ENCODE peak calls at places on chromosomes 5 and 9, in four cellular contexts. V, J, R and H are unnamed samples.

GRCh38 chr5:180334176-180334575 is 19.0 kb downstream of the GFPT2 start:
- DNase-seq in J (no peak), V (no peak), R (no peak), H (no peak)

GRCh38 chr5:1722877-1723276 is 76.8 kb downstream of the MRPL36 start:
- DNase-seq in V (no peak), R (no peak), J (no peak), H (no peak)

GRCh38 chr9:112516769-112517168 is 30.1 kb downstream of the KIAA1958 start:
- DNase-seq in R (no peak), V (no peak), J (no peak), H (no peak)

GRCh38 chr9:33263936-33264472 is 504 bp downstream of the BAG1 start:
- DNase-seq in J (peak), R (no peak), V (peak), H (peak)

GRCh38 chr5:168978015-168978414 is 322.9 kb downstream of the SLIT3 start:
- DNase-seq in R (no peak), J (no peak), V (no peak), H (no peak)

GRCh38 chr5:83157120-83157519 is 79.8 kb downstream of the XRCC4 start:
- DNase-seq in V (no peak), R (no peak), J (no peak), H (no peak)

GRCh38 chr9:10265102-10265708 is 347.6 kb downstream of the PTPRD start:
- DNase-seq in V (no peak), J (no peak), R (no peak), H (no peak)

GRCh38 chr5:1256776-1257175 is 31.6 kb downstream of the SLC6A18 start:
- DNase-seq in V (no peak), J (no peak), R (no peak), H (no peak)

GRCh38 chr5:108801776-108802175 is 54.1 kb downstream of the FER start:
- DNase-seq in R (no peak), J (no peak), V (no peak), H (no peak)

GRCh38 chr5:71699751-71700150 is 19.3 kb upstream of the CARTPT start:
- DNase-seq in V (no peak), J (no peak), R (no peak), H (no peak)

GRCh38 chr9:87642330-87643110 is 83.4 kb upstream of the CTSL start:
- DNase-seq in V (no peak), R (no peak), J (peak), H (no peak)

GRCh38 chr5:109529520-109529919 is 119.7 kb upstream of the PJA2 start:
- DNase-seq in V (peak), R (no peak), J (no peak), H (no peak)

GRCh38 chr9:105051897-105052296 is 123.9 kb upstream of the ABCA1 start:
- DNase-seq in V (no peak), R (no peak), J (no peak), H (no peak)

GRCh38 chr9:137478613-137479314 is 19.6 kb upstream of the NSMF start:
- DNase-seq in J (no peak), V (peak), R (no peak), H (no peak)

GRCh38 chr9:27462846-27463245 is 61.2 kb upstream of the IFNK start:
- DNase-seq in V (no peak), R (no peak), J (no peak), H (no peak)

GRCh38 chr9:19255821-19256220 is 25.3 kb downstream of the DENND4C start:
- DNase-seq in V (no peak), R (no peak), J (no peak), H (no peak)

GRCh38 chr9:112341741-112342140 is 8.3 kb upstream of the PTBP3 start:
- DNase-seq in V (no peak), J (no peak), R (no peak), H (no peak)

GRCh38 chr9:34332370-34332964 is 3.1 kb downstream of the NUDT2 start:
- DNase-seq in J (peak), R (no peak), V (no peak), H (no peak)

GRCh38 chr9:16974436-16974835 is 104.0 kb upstream of the BNC2 start:
- DNase-seq in J (no peak), R (no peak), V (no peak), H (no peak)

GRCh38 chr5:54844905-54845566 is 140.4 kb downstream of the ESM1 start:
- DNase-seq in R (no peak), V (no peak), J (peak), H (no peak)

GRCh38 chr9:2281031-2281802 is 266.1 kb downstream of the SMARCA2 start:
- DNase-seq in R (no peak), V (no peak), J (no peak), H (no peak)

GRCh38 chr5:180180198-180180820 is 28.7 kb downstream of the RASGEF1C start:
- DNase-seq in R (no peak), J (no peak), V (no peak), H (no peak)

GRCh38 chr5:2169417-2169787 is 286.7 kb upstream of the IRX4 start:
- DNase-seq in V (no peak), J (no peak), R (no peak), H (no peak)

GRCh38 chr9:7879551-7880245 is 80.1 kb upstream of the DMAC1 start:
- DNase-seq in V (no peak), R (peak), J (peak), H (no peak)

GRCh38 chr5:151182501-151182900 is 24.9 kb upstream of the ANXA6 start:
- DNase-seq in J (no peak), V (no peak), R (no peak), H (no peak)

GRCh38 chr5:131212471-131213021 is 41.8 kb downstream of the LYRM7 start:
- DNase-seq in V (no peak), J (peak), R (no peak), H (peak)

GRCh38 chr9:117733465-117733864 is 29.3 kb downstream of the TLR4 start:
- DNase-seq in J (no peak), V (no peak), R (no peak), H (no peak)

GRCh38 chr5:138054206-138054605 is 21.3 kb upstream of the FAM13B start:
- DNase-seq in J (no peak), R (no peak), V (no peak), H (no peak)

GRCh38 chr5:14133394-14133793 is 9.7 kb upstream of the TRIO start:
- DNase-seq in J (no peak), V (no peak), R (no peak), H (no peak)

GRCh38 chr9:112809351-112809848 is 58.8 kb downstream of the SNX30 start:
- DNase-seq in R (no peak), J (peak), V (no peak), H (peak)

GRCh38 chr5:94709277-94709676 is 90.8 kb downstream of the SLF1 start:
- DNase-seq in J (no peak), R (no peak), V (no peak), H (no peak)

GRCh38 chr9:89919171-89919681 is 314.4 kb downstream of the GADD45G start:
- DNase-seq in J (peak), V (no peak), R (no peak), H (peak)

GRCh38 chr9:37144762-37145161 is 24.4 kb downstream of the ZCCHC7 start:
- DNase-seq in R (peak), J (peak), V (no peak), H (no peak)

GRCh38 chr5:83397658-83398057 is 73.9 kb upstream of the VCAN start:
- DNase-seq in V (no peak), J (no peak), R (no peak), H (no peak)

GRCh38 chr9:90805006-90805993 is 3.7 kb downstream of the SYK start:
- DNase-seq in V (no peak), J (peak), R (no peak), H (no peak)

GRCh38 chr9:90441814-90442213 is 200.8 kb downstream of the DIRAS2 start:
- DNase-seq in V (no peak), J (no peak), R (no peak), H (no peak)

GRCh38 chr5:45274241-45274640 is 421.9 kb downstream of the HCN1 start:
- DNase-seq in R (no peak), V (no peak), J (no peak), H (no peak)

GRCh38 chr9:76810377-76810957 is 46.2 kb downstream of the PCA3 start:
- DNase-seq in V (no peak), J (peak), R (peak), H (peak)

GRCh38 chr5:179373961-179374505 is 28.8 kb upstream of the ADAMTS2 start:
- DNase-seq in R (no peak), V (no peak), J (no peak), H (no peak)

GRCh38 chr5:140181002-140181483 is 6.1 kb downstream of the CYSTM1 start:
- DNase-seq in V (no peak), R (no peak), J (no peak), H (peak)

DNA sequence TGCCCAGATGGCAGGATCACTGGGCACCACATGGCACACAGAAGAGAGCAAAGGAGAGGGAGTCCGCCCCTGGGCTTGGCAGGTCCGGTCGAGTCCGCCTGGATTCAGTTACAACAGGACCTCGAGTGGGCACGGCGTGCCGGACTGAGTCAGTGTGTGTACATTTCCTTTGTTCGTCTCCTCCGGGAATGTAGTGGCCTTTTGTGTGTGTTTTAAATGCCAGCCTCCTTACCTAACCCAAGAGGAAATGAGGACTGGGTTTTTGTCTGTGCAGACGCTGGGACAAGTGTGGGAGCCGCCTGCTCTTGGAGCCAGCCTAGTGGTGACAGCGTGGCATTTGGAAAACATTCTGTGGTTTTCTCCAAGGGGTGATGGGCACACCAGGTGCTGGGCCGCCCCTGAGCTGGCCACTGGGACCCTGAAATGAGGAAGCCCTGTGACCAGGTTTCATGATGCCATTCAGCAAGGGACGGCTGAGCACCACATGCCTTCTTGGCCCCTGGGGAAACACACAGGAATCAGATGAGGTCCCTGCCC is 9.6 kb downstream of the NEK6 start:
- DNase-seq in V (no peak), R (no peak), J (peak), H (no peak)
- TF ChIP-seq CTCF in V (no peak), R (no peak), J (no peak), H (no peak)

GRCh38 chr9:71985070-71985956 is 73.9 kb downstream of the C9orf85 start:
- DNase-seq in V (no peak), R (no peak), J (no peak), H (no peak)
- TF ChIP-seq CTCF in V (no peak), R (no peak), J (no peak), H (no peak)

GRCh38 chr5:112348387-112348786 is 70.7 kb downstream of the EPB41L4A start:
- DNase-seq in J (no peak), V (no peak), R (no peak), H (no peak)
- TF ChIP-seq CTCF in J (no peak), V (no peak), R (no peak), H (no peak)

GRCh38 chr9:132250324-132251262 is 88.7 kb downstream of the NTNG2 start:
- DNase-seq in J (no peak), R (no peak), V (peak), H (no peak)
- TF ChIP-seq CTCF in J (no peak), R (no peak), V (no peak), H (no peak)

GRCh38 chr9:70865471-70865870 is 255.9 kb downstream of the TRPM3 start:
- DNase-seq in J (no peak), R (no peak), V (no peak), H (no peak)
- TF ChIP-seq CTCF in J (no peak), R (no peak), V (no peak), H (no peak)

DNA sequence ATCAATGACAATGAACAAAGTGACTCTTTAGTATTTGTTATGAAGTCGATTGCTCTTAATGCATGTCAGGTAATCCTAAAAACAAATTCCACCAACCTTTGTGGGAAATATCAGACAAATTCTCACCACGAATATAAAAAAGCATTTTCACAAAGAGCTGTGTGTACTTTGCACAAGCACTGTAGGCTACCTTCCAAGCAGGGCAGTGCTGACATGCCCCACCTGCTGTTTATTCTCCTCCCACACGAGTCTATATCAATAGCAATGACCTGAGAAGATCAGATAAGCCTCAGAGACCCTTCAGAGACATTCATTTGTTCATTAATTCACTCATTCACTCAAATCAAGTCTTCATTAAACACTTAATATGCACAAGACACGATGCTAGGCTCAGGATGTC is 469.1 kb downstream of the ZSWIM6 start:
- DNase-seq in R (no peak), V (no peak), J (no peak), H (no peak)
- TF ChIP-seq CTCF in R (no peak), V (no peak), J (no peak), H (no peak)

DNA sequence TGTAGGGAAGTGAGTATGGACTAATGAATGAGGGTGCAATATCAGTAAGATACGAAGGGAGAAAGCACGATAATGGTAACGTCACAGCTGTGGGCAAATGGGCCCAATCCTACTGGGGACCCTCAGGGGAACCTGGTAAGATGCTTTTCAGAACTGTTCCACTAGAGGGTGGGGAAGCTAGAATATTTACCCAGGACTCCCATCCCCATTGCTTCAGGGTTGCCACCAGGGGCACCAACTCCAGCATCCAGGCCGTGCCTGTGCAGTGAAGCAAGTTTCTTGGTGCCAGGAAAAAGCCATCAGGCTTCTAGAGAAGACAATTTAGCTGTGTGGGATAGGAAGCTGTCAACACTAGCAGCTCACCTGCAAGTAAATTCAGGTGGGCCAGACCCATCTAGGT is 409.3 kb downstream of the AGTPBP1 start:
- DNase-seq in J (peak), R (no peak), V (no peak), H (no peak)
- TF ChIP-seq CTCF in J (peak), R (no peak), V (no peak), H (no peak)

GRCh38 chr5:74206571-74207550 is 433.7 kb downstream of the ENC1 start:
- DNase-seq in V (peak), J (no peak), R (no peak), H (no peak)

GRCh38 chr5:74216012-74216411 is 424.5 kb downstream of the ENC1 start:
- DNase-seq in R (no peak), J (no peak), V (no peak), H (no peak)

GRCh38 chr5:74209566-74209965 is 431.0 kb downstream of the ENC1 start:
- DNase-seq in V (no peak), J (no peak), R (no peak), H (no peak)

GRCh38 chr5:74212336-74212735 is 428.2 kb downstream of the ENC1 start:
- DNase-seq in V (no peak), R (peak), J (peak), H (no peak)
- TF ChIP-seq CTCF in V (no peak), R (peak), J (peak), H (peak)

GRCh38 chr5:99169309-99169708 is 240.5 kb upstream of the CHD1 start:
- DNase-seq in J (no peak), R (no peak), V (no peak), H (no peak)
- TF ChIP-seq CTCF in J (peak), R (peak), V (no peak), H (no peak)

DNA sequence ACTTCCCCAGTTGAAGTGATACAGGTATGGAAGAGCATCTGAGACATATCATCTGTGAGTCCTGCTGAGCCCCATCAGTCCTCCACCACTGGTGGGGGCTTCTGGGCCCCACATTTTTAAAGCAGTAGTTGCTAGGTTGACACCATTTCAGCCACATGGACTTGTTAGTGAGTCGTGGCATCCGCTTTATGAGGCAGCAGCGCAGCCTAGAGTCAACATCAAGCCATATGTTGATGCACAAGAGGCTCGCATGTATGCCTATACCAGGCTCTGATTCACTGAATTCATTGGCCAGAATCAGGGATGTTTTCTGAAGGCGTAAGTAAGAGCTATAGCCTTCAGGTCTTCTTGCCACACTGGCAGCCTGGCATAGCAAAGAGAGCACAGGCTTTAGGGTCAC is 26.8 kb downstream of the ZNF346 start:
- DNase-seq in R (no peak), V (no peak), J (peak), H (no peak)
- TF ChIP-seq CTCF in R (no peak), V (no peak), J (peak), H (peak)